ENCODE peak calls at places on chromosomes 12 and 14, in five cellular contexts. B is hippocampal formation, W is PC-3, A is islet precursor cell, F is RWPE1. C is an unnamed sample.

GRCh38 chr12:69070319-69071090 is 137.5 kb upstream of the CPM start:
- DNase-seq in F (peak), A (peak), W (peak), B (peak), C (peak)

GRCh38 chr14:85437143-85437542 is 92.8 kb upstream of the FLRT2 start:
- DNase-seq in A (peak), B (no peak), W (peak), F (peak), C (no peak)

GRCh38 chr12:119642986-119643385 is 24.9 kb upstream of the PRKAB1 start:
- DNase-seq in B (no peak), A (peak), F (no peak), W (no peak), C (no peak)

GRCh38 chr14:32703246-32703645 is 235.4 kb upstream of the NPAS3 start:
- DNase-seq in W (no peak), F (no peak), A (no peak), B (no peak), C (no peak)

GRCh38 chr14:102583726-102584125 is 8.7 kb upstream of the RCOR1 start:
- DNase-seq in W (no peak), A (peak), F (no peak), B (no peak), C (no peak)

GRCh38 chr12:48973992-48974673 is 2.6 kb upstream of the WNT10B start:
- DNase-seq in W (no peak), F (no peak), B (no peak), A (peak), C (peak)

GRCh38 chr12:8052679-8053078 is 13.5 kb downstream of the C3AR1 start:
- DNase-seq in W (no peak), B (no peak), A (no peak), F (no peak), C (no peak)

GRCh38 chr14:73173092-73173735 is 36.9 kb downstream of the PSEN1 start:
- DNase-seq in B (no peak), W (peak), A (no peak), F (peak), C (no peak)

GRCh38 chr14:22865424-22866215 is 5.9 kb upstream of the LRP10 start:
- DNase-seq in F (no peak), B (no peak), W (no peak), A (peak), C (no peak)